ENCODE peak calls at places on chromosomes 5 and 9, in seven cellular contexts. One of them, this sample, is unnamed.

GRCh38 chr5:131640043-131640856 is 5.2 kb upstream of the RAPGEF6 start:
- DNase-seq in left ventricle myocardium inferior: no peak
- DNase-seq in AG04450: no peak
- DNase-seq in body of pancreas: no peak
- DNase-seq in stomach: no peak
- DNase-seq in AG04449: no peak
- DNase-seq in GM12864: no peak
- DNase-seq in this sample: no peak

GRCh38 chr5:177472460-177473441 is 683 bp downstream of the DBN1 start:
- DNase-seq in body of pancreas: peak
- DNase-seq in AG04450: no peak
- DNase-seq in GM12864: no peak
- DNase-seq in AG04449: no peak
- DNase-seq in left ventricle myocardium inferior: no peak
- DNase-seq in stomach: peak
- DNase-seq in this sample: no peak

GRCh38 chr9:126723807-126724172 is 81.0 kb upstream of the ZBTB43 start:
- DNase-seq in GM12864: no peak
- DNase-seq in AG04450: no peak
- DNase-seq in body of pancreas: no peak
- DNase-seq in stomach: no peak
- DNase-seq in AG04449: no peak
- DNase-seq in left ventricle myocardium inferior: no peak
- DNase-seq in this sample: no peak

GRCh38 chr5:105131045-105131444 is 1568.5 kb upstream of the NUDT12 start:
- DNase-seq in stomach: no peak
- DNase-seq in body of pancreas: no peak
- DNase-seq in GM12864: no peak
- DNase-seq in AG04450: no peak
- DNase-seq in left ventricle myocardium inferior: no peak
- DNase-seq in AG04449: no peak
- DNase-seq in this sample: no peak

GRCh38 chr9:74719306-74719705 is 168.4 kb downstream of the TRPM6 start:
- DNase-seq in GM12864: no peak
- DNase-seq in left ventricle myocardium inferior: no peak
- DNase-seq in AG04449: no peak
- DNase-seq in AG04450: no peak
- DNase-seq in stomach: no peak
- DNase-seq in body of pancreas: no peak
- DNase-seq in this sample: no peak

GRCh38 chr9:21993893-21994525 is at the start of gene CDKN2A:
- DNase-seq in stomach: peak
- DNase-seq in AG04449: no peak
- DNase-seq in AG04450: no peak
- DNase-seq in left ventricle myocardium inferior: no peak
- DNase-seq in body of pancreas: peak
- DNase-seq in GM12864: peak
- DNase-seq in this sample: no peak

GRCh38 chr9:112810696-112811490 is 60.3 kb downstream of the SNX30 start:
- DNase-seq in body of pancreas: no peak
- DNase-seq in AG04449: no peak
- DNase-seq in stomach: no peak
- DNase-seq in AG04450: no peak
- DNase-seq in GM12864: no peak
- DNase-seq in left ventricle myocardium inferior: no peak
- DNase-seq in this sample: no peak

GRCh38 chr5:89351232-89351631 is 468.2 kb upstream of the MEF2C start:
- DNase-seq in stomach: no peak
- DNase-seq in AG04450: peak
- DNase-seq in body of pancreas: no peak
- DNase-seq in left ventricle myocardium inferior: no peak
- DNase-seq in AG04449: peak
- DNase-seq in GM12864: no peak
- DNase-seq in this sample: peak

GRCh38 chr5:78968781-78969180 is 16.3 kb downstream of the ARSB start:
- DNase-seq in stomach: no peak
- DNase-seq in AG04449: no peak
- DNase-seq in AG04450: no peak
- DNase-seq in GM12864: no peak
- DNase-seq in left ventricle myocardium inferior: no peak
- DNase-seq in body of pancreas: no peak
- DNase-seq in this sample: no peak

DNA sequence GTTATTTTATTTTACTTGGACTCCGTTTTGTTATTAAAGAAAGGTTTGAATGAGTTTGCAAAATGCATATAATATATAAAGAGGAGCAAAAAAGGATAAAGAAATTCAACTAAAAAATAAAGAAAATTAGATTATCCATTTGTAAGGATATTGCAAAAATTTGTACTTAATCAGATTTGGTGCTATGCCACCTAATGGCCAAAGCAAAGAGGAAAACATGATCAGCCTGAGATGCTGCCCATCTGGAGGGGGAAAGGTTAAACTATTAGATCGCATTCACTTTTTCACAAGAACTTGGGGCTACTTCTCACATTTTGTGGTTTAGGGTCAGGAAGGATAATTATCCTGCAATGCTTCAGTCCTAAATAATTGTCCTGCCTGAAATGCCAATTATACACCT is 350.6 kb downstream of the MLLT3 start:
- DNase-seq in AG04449: no peak
- DNase-seq in left ventricle myocardium inferior: no peak
- DNase-seq in body of pancreas: no peak
- DNase-seq in stomach: no peak
- DNase-seq in GM12864: no peak
- DNase-seq in AG04450: no peak
- DNase-seq in this sample: no peak
- TF ChIP-seq CTCF in AG04449: no peak
- TF ChIP-seq CTCF in left ventricle myocardium inferior: no peak
- TF ChIP-seq CTCF in body of pancreas: no peak
- TF ChIP-seq CTCF in stomach: no peak
- TF ChIP-seq CTCF in GM12864: peak
- TF ChIP-seq CTCF in AG04450: no peak
- TF ChIP-seq CTCF in this sample: peak

DNA sequence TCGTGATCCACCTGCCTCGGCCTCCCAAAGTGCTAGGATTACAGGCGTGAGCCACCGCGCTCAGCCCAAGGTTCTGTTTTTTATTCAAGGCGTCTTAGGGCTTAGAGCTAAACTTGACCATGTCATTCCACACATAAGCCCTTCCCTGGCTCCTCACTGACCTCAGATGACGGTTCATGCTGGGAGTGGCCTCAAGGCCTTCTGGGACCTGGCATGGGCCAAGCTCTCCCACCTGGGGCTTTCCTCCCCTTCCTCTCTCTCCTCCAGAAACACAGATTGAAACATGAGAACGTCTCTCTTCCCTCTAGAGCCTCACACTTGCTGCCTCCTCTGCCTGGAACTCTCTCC is 155.5 kb upstream of the IER5L start:
- DNase-seq in GM12864: no peak
- DNase-seq in AG04450: no peak
- DNase-seq in AG04449: no peak
- DNase-seq in body of pancreas: peak
- DNase-seq in stomach: no peak
- DNase-seq in left ventricle myocardium inferior: no peak
- DNase-seq in this sample: no peak
- H3K4me3 ChIP-seq in GM12864: no peak
- H3K4me3 ChIP-seq in AG04450: no peak
- H3K4me3 ChIP-seq in AG04449: peak
- H3K4me3 ChIP-seq in body of pancreas: no peak
- H3K4me3 ChIP-seq in stomach: no peak
- H3K4me3 ChIP-seq in left ventricle myocardium inferior: peak
- H3K4me3 ChIP-seq in this sample: no peak

DNA sequence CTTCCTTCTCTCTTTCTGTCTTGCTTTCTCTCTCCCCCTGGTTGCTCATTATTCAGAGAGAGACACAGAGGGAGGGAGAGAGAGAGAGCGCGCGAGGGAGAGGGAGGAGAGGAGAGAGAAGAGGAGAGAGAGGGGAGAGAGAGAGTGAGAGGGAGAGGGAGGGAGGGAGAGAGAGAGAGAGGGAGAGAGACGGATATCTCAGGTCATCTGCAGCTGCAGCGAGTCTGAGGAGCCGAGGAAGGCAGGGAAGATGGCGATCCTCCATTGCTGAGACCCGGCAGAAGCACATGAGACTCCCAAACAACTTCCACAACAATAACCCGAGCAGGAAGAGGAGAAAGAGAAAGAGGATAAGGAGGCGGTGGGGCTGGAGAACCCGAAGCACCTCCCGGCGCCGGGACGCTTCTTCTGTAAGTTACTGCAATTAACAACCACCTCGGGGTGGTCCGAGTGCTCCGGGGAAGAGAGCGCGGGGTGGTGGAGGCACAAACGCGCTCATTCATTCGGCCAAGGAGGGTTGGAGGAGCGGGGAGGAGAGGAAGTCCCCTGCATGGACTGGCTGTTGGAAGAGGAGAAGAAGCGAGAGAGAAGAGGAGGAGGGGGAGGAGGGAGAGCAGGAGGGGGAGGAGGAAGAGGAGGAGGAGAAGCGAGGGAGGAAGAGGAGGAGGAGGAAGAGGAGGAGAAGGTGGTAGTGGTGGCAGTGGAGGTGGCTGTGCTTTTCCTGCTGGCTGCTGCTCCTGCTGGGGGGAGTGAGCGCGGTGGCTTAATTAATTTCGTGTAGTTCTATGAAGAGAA is at the start of gene ZNF462:
- DNase-seq in left ventricle myocardium inferior: peak
- DNase-seq in AG04449: no peak
- DNase-seq in stomach: no peak
- DNase-seq in GM12864: no peak
- DNase-seq in AG04450: no peak
- DNase-seq in body of pancreas: peak
- DNase-seq in this sample: no peak
- TF ChIP-seq CTCF in left ventricle myocardium inferior: no peak
- TF ChIP-seq CTCF in AG04449: no peak
- TF ChIP-seq CTCF in stomach: peak
- TF ChIP-seq CTCF in GM12864: no peak
- TF ChIP-seq CTCF in AG04450: no peak
- TF ChIP-seq CTCF in body of pancreas: peak
- TF ChIP-seq CTCF in this sample: no peak

GRCh38 chr5:95733100-95733499 is 2.0 kb downstream of the RHOBTB3 start:
- DNase-seq in GM12864: no peak
- DNase-seq in AG04449: no peak
- DNase-seq in AG04450: no peak
- DNase-seq in stomach: no peak
- DNase-seq in body of pancreas: no peak
- DNase-seq in left ventricle myocardium inferior: no peak
- DNase-seq in this sample: no peak
- H3K4me3 ChIP-seq in GM12864: no peak
- H3K4me3 ChIP-seq in AG04449: peak
- H3K4me3 ChIP-seq in AG04450: peak
- H3K4me3 ChIP-seq in stomach: peak
- H3K4me3 ChIP-seq in body of pancreas: peak
- H3K4me3 ChIP-seq in left ventricle myocardium inferior: peak
- H3K4me3 ChIP-seq in this sample: peak

DNA sequence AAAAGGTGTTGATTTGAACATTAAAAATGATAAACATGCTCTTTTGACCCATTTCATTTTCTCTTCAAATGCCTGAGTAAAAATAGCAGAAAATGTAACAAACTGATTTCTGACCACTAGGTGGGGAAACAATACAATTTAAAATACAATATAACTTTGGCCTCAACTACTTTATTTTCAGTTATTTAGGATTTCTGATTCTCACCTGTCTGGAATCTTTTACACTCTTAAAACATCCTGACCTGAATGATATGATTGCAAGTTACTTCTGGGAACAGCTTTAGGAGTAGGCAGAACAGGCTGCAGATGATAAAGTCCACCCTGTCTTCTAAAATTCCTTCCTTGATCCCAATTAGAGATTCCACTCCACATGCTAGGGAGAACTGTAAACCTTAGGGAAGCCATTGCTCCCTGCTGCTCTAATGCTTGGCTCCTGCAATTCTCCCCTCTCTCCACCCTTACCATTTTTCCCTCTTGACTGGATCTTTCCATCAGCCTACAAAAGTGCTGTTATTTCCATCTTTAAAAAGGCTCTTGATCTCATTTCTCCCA is 70.3 kb downstream of the FYB1 start:
- DNase-seq in stomach: no peak
- DNase-seq in AG04449: no peak
- DNase-seq in left ventricle myocardium inferior: no peak
- DNase-seq in AG04450: no peak
- DNase-seq in body of pancreas: no peak
- DNase-seq in GM12864: no peak
- DNase-seq in this sample: no peak
- TF ChIP-seq CTCF in stomach: no peak
- TF ChIP-seq CTCF in AG04449: no peak
- TF ChIP-seq CTCF in left ventricle myocardium inferior: peak
- TF ChIP-seq CTCF in AG04450: peak
- TF ChIP-seq CTCF in body of pancreas: no peak
- TF ChIP-seq CTCF in GM12864: peak
- TF ChIP-seq CTCF in this sample: no peak

DNA sequence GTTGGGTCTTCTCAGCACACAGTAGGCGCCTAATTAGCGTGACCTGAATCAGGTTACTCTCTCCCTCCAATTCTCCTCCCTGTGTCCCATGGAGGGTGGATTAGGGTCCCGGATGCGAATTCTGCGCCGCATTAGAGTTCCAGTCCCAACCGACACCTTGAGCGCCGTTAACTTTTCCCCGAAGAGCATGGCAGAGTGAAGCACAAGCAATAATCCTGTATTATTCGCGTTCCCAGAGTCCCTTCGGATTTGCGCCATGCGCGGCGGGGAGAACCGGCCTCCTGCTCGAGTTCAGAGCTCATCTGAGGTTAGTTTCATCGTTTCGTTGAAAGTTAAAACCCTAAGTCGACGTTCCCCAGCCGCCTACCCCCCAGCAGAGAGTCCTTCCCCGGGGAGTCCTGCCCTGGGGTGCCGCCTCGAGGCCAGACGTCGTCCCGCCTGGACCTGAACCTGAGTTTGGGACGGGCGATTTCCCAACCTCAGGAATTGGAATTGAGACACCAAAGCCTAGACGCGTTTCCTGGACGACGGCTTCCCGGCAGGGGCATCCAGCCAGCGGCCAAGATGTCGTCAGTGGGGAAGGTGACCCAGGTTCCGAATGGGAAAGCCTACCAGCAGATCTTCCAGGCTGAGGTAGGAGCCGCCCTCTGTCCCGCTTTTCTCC is at the start of gene CCDC180:
- DNase-seq in GM12864: no peak
- DNase-seq in body of pancreas: peak
- DNase-seq in stomach: no peak
- DNase-seq in AG04449: no peak
- DNase-seq in AG04450: no peak
- DNase-seq in left ventricle myocardium inferior: no peak
- DNase-seq in this sample: no peak
- H3K4me3 ChIP-seq in GM12864: no peak
- H3K4me3 ChIP-seq in body of pancreas: no peak
- H3K4me3 ChIP-seq in stomach: peak
- H3K4me3 ChIP-seq in AG04449: peak
- H3K4me3 ChIP-seq in AG04450: peak
- H3K4me3 ChIP-seq in left ventricle myocardium inferior: peak
- H3K4me3 ChIP-seq in this sample: peak